ENCODE peak calls at places on chromosomes 3 and 15, in six cellular contexts. O is ELR; D is Jurkat, Clone E6-1; F is fibroblast of gingiva; R is GM03348; Z is stimulated activated CD4-positive, alpha-beta T cell treated with anti-CD3 and anti-CD28 coated beads, Interleukin-15, amount 100 ng/mL, for 24 hours. E is an unnamed sample.

GRCh38 chr3:131933665-131934064 is 101.1 kb downstream of the CPNE4 start:
- DNase-seq in D (no peak), O (no peak), F (no peak), Z (no peak), R (no peak), E (no peak)

GRCh38 chr3:55189359-55189801 is 261.5 kb upstream of the LRTM1 start:
- DNase-seq in F (peak; percentile 65), Z (no peak), D (no peak), R (peak; percentile 40), O (peak; percentile 92), E (no peak)

GRCh38 chr15:70241561-70242320 is 144.0 kb upstream of the TLE3 start:
- DNase-seq in F (no peak), O (no peak), Z (no peak), D (no peak), R (no peak), E (no peak)

GRCh38 chr15:25679492-25679891 is 183.6 kb downstream of the ATP10A start:
- DNase-seq in Z (no peak), R (no peak), D (no peak), F (no peak), O (no peak), E (no peak)

GRCh38 chr3:9970020-9970652 is 16.5 kb downstream of the EMC3 start:
- DNase-seq in R (peak; percentile 74), Z (no peak), D (no peak), F (peak; percentile 69), O (peak; percentile 83), E (no peak)

GRCh38 chr3:103923907-103924306 is 1442.8 kb upstream of the ALCAM start:
- DNase-seq in R (no peak), O (no peak), D (no peak), F (no peak), Z (no peak), E (no peak)

GRCh38 chr3:126537116-126537729 is 13.3 kb downstream of the CHST13 start:
- DNase-seq in R (no peak), F (no peak), O (no peak), D (no peak), Z (no peak), E (no peak)

GRCh38 chr3:31918179-31919165 is 62.6 kb downstream of the OSBPL10 start:
- DNase-seq in Z (no peak), R (no peak), F (no peak), O (peak; percentile 13), D (peak; percentile 11), E (no peak)

GRCh38 chr3:17182158-17182557 is 297.4 kb downstream of the PLCL2 start:
- DNase-seq in O (no peak), Z (no peak), D (no peak), R (no peak), F (no peak), E (no peak)

GRCh38 chr3:24451461-24452099 is 43.1 kb downstream of the THRB start:
- DNase-seq in Z (no peak), D (no peak), O (peak; percentile 3), F (no peak), R (no peak), E (no peak)

GRCh38 chr3:126758019-126758418 is 54.0 kb downstream of the CHCHD6 start:
- DNase-seq in D (no peak), F (no peak), R (no peak), Z (no peak), O (no peak), E (no peak)

GRCh38 chr15:88246666-88247446 is 9.7 kb downstream of the NTRK3 start:
- DNase-seq in Z (peak; percentile 80), D (peak; percentile 61), F (peak; percentile 31), R (peak; percentile 92), O (peak; percentile 67), E (peak; percentile 37)

GRCh38 chr3:107831590-107831989 is 259.2 kb downstream of the CD47 start:
- DNase-seq in Z (no peak), R (no peak), D (no peak), F (no peak), O (no peak), E (no peak)

GRCh38 chr3:148023994-148024393 is 614.8 kb downstream of the ZIC1 start:
- DNase-seq in Z (no peak), F (peak; percentile 34), R (peak; percentile 54), O (peak; percentile 92), D (no peak), E (no peak)

GRCh38 chr15:23416349-23417276 is 30.4 kb downstream of the GOLGA6L2 start:
- DNase-seq in O (no peak), R (no peak), F (no peak), Z (peak; percentile 4), D (no peak), E (no peak)

GRCh38 chr3:190131329-190131728 is 10.6 kb upstream of the P3H2 start:
- DNase-seq in Z (no peak), F (peak; percentile 42), O (peak; percentile 92), R (no peak), D (no peak), E (no peak)

GRCh38 chr3:127157181-127157828 is 35.6 kb upstream of the PRR23E start:
- DNase-seq in F (no peak), R (no peak), Z (no peak), O (no peak), D (no peak), E (peak; percentile 62)

GRCh38 chr15:22979069-22979698 is 984 bp downstream of the CYFIP1 start:
- DNase-seq in D (no peak), O (peak; percentile 70), F (peak; percentile 34), R (peak; percentile 75), Z (peak; percentile 70), E (no peak)

GRCh38 chr3:188211476-188211875 is 57.5 kb downstream of the LPP start:
- DNase-seq in F (no peak), Z (no peak), O (no peak), D (no peak), R (no peak), E (no peak)

GRCh38 chr3:61564405-61565059 is 3.2 kb downstream of the PTPRG start:
- DNase-seq in F (peak; percentile 76), Z (peak; percentile 19), O (peak; percentile 83), D (no peak), R (peak; percentile 86), E (no peak)

GRCh38 chr3:80537680-80538079 is 769.9 kb upstream of the ROBO1 start:
- DNase-seq in F (no peak), O (no peak), Z (no peak), R (no peak), D (no peak), E (no peak)

E was measured in SHP77 treated with DMSO at 0.1 percent for 48 hours.